ENCODE peak calls at places on chromosomes 1 and 21, in six cellular contexts. S is BE2C, E is IMR-90, Q is HL-60, X is neural crest cell, N is lower lobe of right lung. H is an unnamed sample.

GRCh38 chr1:2352341-2353214 is 38.8 kb downstream of the MORN1 start:
- DNase-seq in S (peak), Q (no peak), X (no peak), E (no peak), N (peak), H (no peak)

GRCh38 chr1:67683736-67684525 is 1.1 kb upstream of the GADD45A start:
- DNase-seq in S (no peak), X (no peak), Q (no peak), N (no peak), E (peak), H (peak)

GRCh38 chr1:28249013-28249870 is 10.1 kb upstream of the SESN2 start:
- DNase-seq in Q (peak), S (peak), E (peak), X (no peak), N (peak), H (no peak)

GRCh38 chr1:206722751-206723499 is 38.2 kb downstream of the MAPKAPK2 start:
- DNase-seq in S (no peak), N (no peak), E (no peak), Q (no peak), X (no peak), H (no peak)

GRCh38 chr1:110060034-110060661 is 10.3 kb downstream of the ALX3 start:
- DNase-seq in Q (peak), N (peak), E (no peak), X (peak), S (peak), H (peak)

GRCh38 chr1:57590978-57591377 is 167.1 kb upstream of the DAB1 start:
- DNase-seq in Q (no peak), E (no peak), S (no peak), X (no peak), N (no peak), H (no peak)

GRCh38 chr1:228368801-228369607 is 37.6 kb downstream of the TRIM11 start:
- DNase-seq in X (no peak), S (peak), E (peak), Q (no peak), N (peak), H (no peak)

GRCh38 chr1:188089461-188089860 is 1260.7 kb downstream of the PLA2G4A start:
- DNase-seq in S (no peak), N (no peak), E (peak), X (no peak), Q (no peak), H (no peak)

GRCh38 chr1:209815931-209816338 is 10.0 kb upstream of the IRF6 start:
- DNase-seq in N (peak), E (no peak), Q (no peak), S (no peak), X (no peak), H (no peak)

GRCh38 chr1:74652711-74653131 is 20.9 kb downstream of the ERICH3 start:
- DNase-seq in S (peak), E (peak), Q (no peak), X (no peak), N (no peak), H (no peak)

GRCh38 chr1:7298749-7299151 is 472.3 kb upstream of the VAMP3 start:
- DNase-seq in S (no peak), N (no peak), E (peak), Q (no peak), X (no peak), H (no peak)

GRCh38 chr1:164137273-164137947 is 421.6 kb upstream of the PBX1 start:
- DNase-seq in S (no peak), Q (no peak), N (no peak), E (no peak), X (no peak), H (no peak)

GRCh38 chr1:219174672-219175564 is 1.2 kb downstream of the LYPLAL1 start:
- DNase-seq in N (no peak), X (no peak), Q (no peak), S (no peak), E (peak), H (no peak)

GRCh38 chr1:90067194-90067593 is 72.3 kb downstream of the ZNF326 start:
- DNase-seq in N (no peak), S (no peak), E (no peak), X (no peak), Q (no peak), H (no peak)

GRCh38 chr21:33197546-33197945 is 32.2 kb upstream of the IFNAR2 start:
- DNase-seq in S (no peak), Q (no peak), E (no peak), N (no peak), X (no peak), H (no peak)

GRCh38 chr1:119320100-119320499 is 48.5 kb upstream of the HAO2 start:
- DNase-seq in X (no peak), S (no peak), N (no peak), E (no peak), Q (no peak), H (no peak)

GRCh38 chr1:119318466-119319309 is 49.9 kb upstream of the HAO2 start:
- DNase-seq in Q (no peak), E (no peak), N (no peak), S (no peak), X (no peak), H (no peak)

GRCh38 chr1:119314001-119314796 is 54.4 kb upstream of the HAO2 start:
- DNase-seq in S (no peak), X (no peak), E (no peak), N (no peak), Q (no peak), H (no peak)

GRCh38 chr1:119321661-119322419 is 46.7 kb upstream of the HAO2 start:
- DNase-seq in N (no peak), X (no peak), E (no peak), Q (no peak), S (no peak), H (no peak)

GRCh38 chr1:119316870-119317416 is 51.6 kb upstream of the HAO2 start:
- DNase-seq in N (no peak), X (no peak), Q (no peak), S (peak), E (no peak), H (no peak)
- TF ChIP-seq CTCF in N (no peak), X (no peak), Q (no peak), S (peak), E (no peak), H (no peak)

DNA sequence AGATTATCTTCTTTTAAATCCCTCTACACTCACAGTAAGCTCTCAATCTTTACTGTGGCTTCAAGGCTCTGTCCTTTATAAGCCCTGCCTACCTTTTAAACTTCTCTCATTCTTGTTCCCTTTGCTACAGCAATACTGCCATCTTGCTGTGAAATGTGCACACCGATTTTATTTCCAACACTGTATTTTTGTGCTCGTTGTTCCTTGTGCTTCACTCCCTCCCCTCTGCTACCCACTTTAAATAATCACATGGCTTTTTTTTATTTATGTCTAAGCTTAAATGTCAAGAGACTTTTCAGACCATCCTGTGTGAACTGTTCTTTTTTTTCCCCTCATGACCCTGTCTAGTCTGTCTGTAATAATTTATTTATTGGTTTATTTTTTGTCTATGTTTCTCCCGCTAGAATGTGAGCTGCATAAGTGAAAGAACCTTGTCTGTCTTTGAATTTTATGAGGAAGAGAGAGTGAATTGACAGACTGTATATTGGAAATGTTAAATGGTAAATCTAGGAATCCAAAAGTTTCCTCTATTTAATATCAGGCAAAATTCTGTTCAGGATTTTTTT is 45.7 kb downstream of the ABCD3 start:
- DNase-seq in X (no peak), S (peak), E (peak), Q (peak), N (no peak), H (no peak)
- TF ChIP-seq CTCF in X (no peak), S (peak), E (peak), Q (peak), N (peak), H (peak)

GRCh38 chr1:157487430-157487829 is 64.9 kb downstream of the FCRL5 start:
- DNase-seq in S (no peak), E (no peak), X (no peak), N (no peak), Q (no peak), H (no peak)
- TF ChIP-seq CTCF in S (no peak), E (no peak), X (no peak), N (no peak), Q (no peak), H (no peak)

DNA sequence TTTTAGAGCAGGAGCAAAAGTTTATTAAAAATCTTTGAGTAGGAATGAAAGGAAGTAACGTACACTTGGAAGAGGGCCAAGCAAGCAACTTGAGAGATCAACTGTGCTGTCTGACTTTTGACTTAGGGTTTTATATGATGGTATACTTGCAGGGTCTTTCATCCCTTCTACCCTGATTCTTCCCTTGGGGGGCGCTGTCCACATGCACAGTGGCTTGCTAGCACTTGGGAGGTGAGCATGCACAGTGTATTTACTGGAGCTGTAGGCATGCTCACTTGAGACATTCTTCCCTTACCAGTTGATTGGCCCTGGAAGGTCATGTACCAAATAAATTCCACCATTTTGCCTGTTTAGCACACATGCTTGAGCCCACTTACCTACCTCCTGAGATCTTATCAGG is 1001.3 kb upstream of the ADGRL2 start:
- DNase-seq in E (no peak), X (no peak), S (peak), Q (no peak), N (no peak), H (no peak)
- TF ChIP-seq CTCF in E (no peak), X (no peak), S (peak), Q (no peak), N (no peak), H (no peak)

GRCh38 chr1:196779093-196779492 is 4.5 kb downstream of the CFHR3 start:
- DNase-seq in Q (no peak), N (no peak), S (no peak), E (no peak), X (no peak), H (no peak)
- TF ChIP-seq CTCF in Q (no peak), N (no peak), S (no peak), E (no peak), X (peak), H (no peak)

H was measured in mucosa of descending colon.